ENCODE peak calls at places on chromosomes 7 and 10, in nine cellular contexts. A is mucosa of descending colon; R is brain microvascular endothelial cell; Z is IMR-90; Y is HL-60; M is CD8-positive, alpha-beta T cell; X is lower leg skin; E is cardiac fibroblast; V is A549. F is an unnamed sample.

GRCh38 chr7:26127411-26127810 is 24.6 kb upstream of the NFE2L3 start:
- DNase-seq in R (no peak), Z (no peak), M (no peak), V (no peak), E (no peak), X (no peak), Y (no peak), A (no peak), F (no peak)

GRCh38 chr10:110398419-110399162 is 93.9 kb upstream of the SMNDC1 start:
- DNase-seq in M (no peak), A (peak; percentile 82), E (peak; percentile 99), Y (no peak), R (peak; percentile 97), V (peak; percentile 99), X (peak; percentile 86), Z (peak; percentile 98), F (peak; percentile 86)

GRCh38 chr10:52437205-52437646 is 123.1 kb downstream of the DKK1 start:
- DNase-seq in Y (no peak), R (no peak), Z (peak; percentile 2), M (no peak), A (no peak), X (no peak), V (no peak), E (no peak), F (no peak)

GRCh38 chr10:120415709-120416330 is 41.2 kb upstream of the PLPP4 start:
- DNase-seq in R (peak; percentile 46), V (no peak), M (no peak), Y (no peak), Z (peak; percentile 38), E (peak; percentile 60), A (no peak), X (no peak), F (no peak)

GRCh38 chr7:8365499-8366110 is 67.8 kb upstream of the NXPH1 start:
- DNase-seq in V (peak; percentile 53), Y (no peak), X (no peak), R (no peak), Z (no peak), M (no peak), E (peak; percentile 1), A (no peak), F (no peak)

GRCh38 chr7:85172530-85172941 is 14.3 kb downstream of the SEMA3D start:
- DNase-seq in X (no peak), A (no peak), R (peak; percentile 88), M (no peak), E (peak; percentile 81), Y (no peak), Z (peak; percentile 90), V (no peak), F (peak; percentile 69)

GRCh38 chr7:85023066-85023687 is 163.7 kb downstream of the SEMA3D start:
- DNase-seq in M (no peak), Z (peak; percentile 58), A (no peak), Y (peak; percentile 28), V (peak; percentile 53), X (peak; percentile 33), E (peak; percentile 74), R (peak; percentile 39), F (peak; percentile 15)

GRCh38 chr10:36023939-36024338 is 381.8 kb upstream of the FZD8 start:
- DNase-seq in Y (no peak), X (peak; percentile 39), E (peak; percentile 95), Z (peak; percentile 79), M (no peak), R (peak; percentile 88), V (peak; percentile 69), A (no peak), F (peak; percentile 26)

GRCh38 chr7:123367508-123368122 is 166.8 kb downstream of the IQUB start:
- DNase-seq in X (no peak), A (no peak), Z (no peak), V (peak; percentile 46), E (peak; percentile 80), M (no peak), Y (peak; percentile 28), R (peak; percentile 20), F (no peak)

GRCh38 chr7:20793258-20793657 is 6.6 kb upstream of the SP8 start:
- DNase-seq in Y (no peak), A (no peak), R (no peak), Z (no peak), X (no peak), E (no peak), V (no peak), M (no peak), F (no peak)

GRCh38 chr7:512541-513311 is 6.9 kb downstream of the PDGFA start:
- DNase-seq in X (no peak), M (no peak), E (no peak), A (peak; percentile 89), V (no peak), Z (no peak), Y (no peak), R (no peak), F (no peak)

GRCh38 chr7:152367170-152367569 is 68.6 kb downstream of the KMT2C start:
- DNase-seq in Y (no peak), A (no peak), E (no peak), V (no peak), X (no peak), Z (no peak), M (no peak), R (no peak), F (no peak)

DNA sequence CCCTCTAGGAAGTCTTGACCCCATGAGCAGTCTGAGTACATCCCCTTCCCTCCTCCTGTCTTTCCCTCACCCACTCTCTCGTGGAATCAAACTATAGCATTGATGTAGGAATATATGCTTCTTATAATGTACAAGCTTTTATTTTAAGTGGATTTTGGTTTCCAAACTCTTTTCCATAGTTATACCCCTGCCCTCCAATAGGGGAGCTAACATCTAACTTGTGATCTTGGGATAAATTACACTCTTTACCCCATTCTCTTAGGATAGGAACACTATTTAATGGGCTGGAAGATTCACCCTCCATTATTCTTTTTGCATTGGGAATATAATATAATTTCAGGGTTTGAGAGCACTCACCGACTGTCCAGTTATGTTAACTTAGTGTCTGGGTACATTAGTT is 465.9 kb downstream of the GATA3 start:
- DNase-seq in M (no peak), E (no peak), A (no peak), R (no peak), X (no peak), Y (no peak), Z (no peak), V (no peak), F (no peak)
- TF ChIP-seq CTCF in M (no peak), E (peak; percentile 6), A (no peak), R (no peak), X (no peak), Y (no peak), Z (no peak), V (no peak), F (no peak)

GRCh38 chr10:27637601-27638000 is 108.0 kb downstream of the MKX start:
- DNase-seq in Z (peak; percentile 6), X (no peak), M (no peak), E (no peak), V (no peak), R (no peak), Y (no peak), A (no peak), F (no peak)

GRCh38 chr10:27635699-27636270 is 109.8 kb downstream of the MKX start:
- DNase-seq in X (no peak), V (no peak), M (no peak), R (no peak), Z (no peak), A (no peak), Y (no peak), E (no peak), F (no peak)

GRCh38 chr10:27636816-27637215 is 108.8 kb downstream of the MKX start:
- DNase-seq in E (no peak), M (no peak), X (no peak), Z (no peak), Y (no peak), A (no peak), V (no peak), R (no peak), F (no peak)

DNA sequence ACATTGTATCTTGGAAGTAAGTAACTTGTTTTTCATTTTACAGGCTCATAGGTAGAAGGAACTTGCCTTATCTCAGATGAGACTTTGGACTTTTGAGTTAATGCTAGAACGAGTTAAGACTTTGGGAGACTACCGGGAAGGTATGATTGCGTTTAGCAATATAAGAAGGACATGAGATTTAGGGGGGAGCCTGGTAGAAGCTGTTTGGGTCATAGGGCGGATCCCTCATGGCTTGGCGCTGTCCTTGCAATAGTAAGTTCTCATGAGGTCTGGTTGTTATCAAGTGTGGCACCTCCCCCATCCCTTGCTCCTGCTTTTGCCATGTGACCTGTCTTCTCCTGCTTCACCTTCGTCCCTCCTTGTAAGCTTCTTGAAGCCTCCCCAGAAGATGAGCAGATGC is 110.3 kb downstream of the MKX start:
- DNase-seq in E (no peak), A (no peak), Y (no peak), Z (no peak), R (no peak), V (no peak), M (no peak), X (no peak), F (no peak)
- H3K4me3 ChIP-seq in E (no peak overlapping the region), A (no peak overlapping the region), Y (no peak overlapping the region), Z (no peak overlapping the region), R (no peak overlapping the region), V (no peak overlapping the region), M (no peak overlapping the region), X (no peak overlapping the region), F (no peak overlapping the region)

DNA sequence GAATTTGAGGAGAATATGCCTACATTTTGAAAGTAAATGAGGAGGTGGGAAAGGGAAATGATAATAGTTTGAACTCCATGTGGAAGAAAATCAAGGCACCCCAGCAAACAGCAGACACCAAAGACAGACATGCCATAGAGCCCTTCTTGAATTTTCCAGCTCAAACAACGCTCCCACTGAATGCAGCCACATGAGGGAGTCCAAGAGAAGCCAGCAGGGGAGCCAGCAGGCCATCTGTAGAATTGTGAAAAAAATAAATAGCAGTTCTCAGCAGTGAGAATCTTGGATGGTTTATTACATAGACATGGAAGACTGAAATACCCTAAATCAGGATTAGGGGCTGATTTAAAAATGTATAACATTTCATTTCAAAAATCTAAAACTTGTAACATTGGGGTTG is 1567.3 kb upstream of the LRRTM3 start:
- DNase-seq in X (no peak), E (peak; percentile 34), V (peak; percentile 20), Z (no peak), Y (no peak), M (no peak), A (no peak), R (peak; percentile 46), F (no peak)
- TF ChIP-seq CTCF in X (no peak), E (peak; percentile 53), V (peak; percentile 38), Z (peak; percentile 6), Y (no peak), M (no peak), A (peak; percentile 12), R (peak; percentile 81), F (peak; percentile 44)

GRCh38 chr7:108286290-108286904 is 156.2 kb upstream of the LAMB4 start:
- DNase-seq in R (no peak), E (no peak), Z (no peak), Y (no peak), M (no peak), X (no peak), A (no peak), V (no peak), F (no peak)

GRCh38 chr7:108285018-108285368 is 154.8 kb upstream of the LAMB4 start:
- DNase-seq in V (no peak), Y (no peak), X (no peak), R (no peak), E (peak; percentile 27), A (no peak), Z (no peak), M (no peak), F (no peak)

GRCh38 chr7:108283252-108283651 is 153.1 kb upstream of the LAMB4 start:
- DNase-seq in Z (no peak), V (peak; percentile 45), M (no peak), Y (no peak), X (no peak), R (no peak), E (peak; percentile 22), A (no peak), F (no peak)

GRCh38 chr7:108282427-108282996 is 152.4 kb upstream of the LAMB4 start:
- DNase-seq in M (no peak), Z (no peak), V (no peak), X (no peak), R (no peak), Y (no peak), A (no peak), E (peak; percentile 43), F (no peak)

GRCh38 chr7:108284349-108285017 is 154.3 kb upstream of the LAMB4 start:
- DNase-seq in Z (no peak), E (no peak), R (no peak), A (no peak), V (no peak), M (no peak), Y (no peak), X (no peak), F (no peak)
- H3K4me3 ChIP-seq in Z (no peak overlapping the region), E (no peak overlapping the region), R (no peak overlapping the region), A (no peak overlapping the region), V (no peak overlapping the region), M (no peak overlapping the region), Y (no peak overlapping the region), X (no peak overlapping the region), F (no peak overlapping the region)

F was measured in AG04450.